ENCODE peak calls at places on chromosomes 2 and 18, in five cellular contexts. Q is GM12878, B is K562, T is H1, E is HepG2. L is an unnamed sample.

GRCh38 chr2:231701456-231702373 is 6.6 kb upstream of the PTMA start:
- DNase-seq in B (no peak), T (no peak), E (peak; percentile 45), Q (no peak), L (no peak)

GRCh38 chr2:23772684-23773083 is 154.2 kb downstream of the ATAD2B start:
- DNase-seq in E (no peak), T (no peak), B (no peak), Q (peak; percentile 15), L (no peak)

GRCh38 chr18:63617049-63617995 is 26.7 kb downstream of the SERPINB4 start:
- DNase-seq in T (no peak), B (no peak), E (no peak), Q (no peak), L (peak; percentile 22)

GRCh38 chr18:37554399-37554787 is 11.2 kb downstream of the CELF4 start:
- DNase-seq in Q (no peak), E (no peak), T (peak; percentile 41), B (no peak), L (peak; percentile 96)

GRCh38 chr18:46260016-46260878 is 156.1 kb downstream of the HAUS1 start:
- DNase-seq in T (no peak), E (no peak), Q (no peak), B (no peak), L (no peak)

GRCh38 chr2:196758474-196759377 is 40.8 kb downstream of the GTF3C3 start:
- DNase-seq in T (no peak), B (no peak), E (no peak), Q (no peak), L (no peak)

GRCh38 chr2:111975819-111976218 is 77.4 kb downstream of the MERTK start:
- DNase-seq in E (no peak), Q (no peak), B (no peak), T (no peak), L (no peak)

GRCh38 chr2:65605427-65606058 is 173.1 kb upstream of the SPRED2 start:
- DNase-seq in T (no peak), Q (peak; percentile 35), B (no peak), E (no peak), L (no peak)

GRCh38 chr2:121821476-121822158 is 66.2 kb downstream of the TSN start:
- DNase-seq in Q (no peak), E (no peak), B (no peak), T (no peak), L (no peak)

GRCh38 chr2:229446316-229446715 is 175.2 kb upstream of the PID1 start:
- DNase-seq in T (no peak), E (no peak), Q (no peak), B (no peak), L (no peak)

GRCh38 chr2:168708099-168708498 is 94.3 kb upstream of the NOSTRIN start:
- DNase-seq in Q (no peak), B (no peak), E (no peak), T (no peak), L (no peak)

GRCh38 chr2:135870571-135870970 is 5.7 kb downstream of the MCM6 start:
- DNase-seq in Q (no peak), T (no peak), B (no peak), E (no peak), L (no peak)

GRCh38 chr2:159144776-159145614 is 141.5 kb downstream of the WDSUB1 start:
- DNase-seq in B (no peak), Q (peak; percentile 47), E (no peak), T (no peak), L (no peak)

GRCh38 chr2:45627911-45628310 is 16.8 kb upstream of the SRBD1 start:
- DNase-seq in B (no peak), T (no peak), Q (no peak), E (no peak), L (no peak)

GRCh38 chr2:127080941-127081769 is 25.8 kb downstream of the BIN1 start:
- DNase-seq in Q (no peak), E (no peak), B (no peak), T (no peak), L (no peak)

GRCh38 chr2:156021326-156022040 is 311.0 kb downstream of the NR4A2 start:
- DNase-seq in T (no peak), Q (no peak), B (no peak), E (no peak), L (no peak)

GRCh38 chr2:46978696-46979095 is 63.1 kb upstream of the MCFD2 start:
- DNase-seq in Q (no peak), B (no peak), T (no peak), E (no peak), L (no peak)

GRCh38 chr2:165214093-165214492 is 10.2 kb upstream of the SCN3A start:
- DNase-seq in T (no peak), E (no peak), Q (no peak), B (no peak), L (no peak)

GRCh38 chr2:240624011-240624949 is 1.0 kb upstream of the GPR35 start:
- DNase-seq in Q (no peak), T (no peak), B (no peak), E (no peak), L (no peak)

GRCh38 chr2:85525029-85525428 is 13.9 kb upstream of the MAT2A start:
- DNase-seq in T (no peak), Q (no peak), E (no peak), B (peak; percentile 5), L (no peak)

GRCh38 chr18:53152478-53152877 is 812.5 kb downstream of the DCC start:
- DNase-seq in B (no peak), Q (no peak), E (no peak), T (no peak), L (peak; percentile 22)

GRCh38 chr2:53475320-53475719 is 292.3 kb upstream of the CHAC2 start:
- DNase-seq in Q (no peak), E (no peak), T (no peak), B (no peak), L (no peak)

GRCh38 chr2:5365871-5366461 is 326.2 kb upstream of the SOX11 start:
- DNase-seq in E (peak; percentile 62), T (peak; percentile 46), B (peak; percentile 74), Q (no peak), L (peak; percentile 82)

GRCh38 chr2:211837706-211838105 is 700.9 kb downstream of the ERBB4 start:
- DNase-seq in B (no peak), E (no peak), T (no peak), Q (no peak), L (no peak)

GRCh38 chr2:71545572-71546274 is 92.4 kb downstream of the DYSF start:
- DNase-seq in T (peak; percentile 56), B (peak; percentile 63), Q (no peak), E (peak; percentile 64), L (peak; percentile 87)

GRCh38 chr2:2646312-2647051 is 315.4 kb upstream of the MYT1L start:
- DNase-seq in B (no peak), E (no peak), Q (no peak), T (no peak), L (no peak)

GRCh38 chr18:23225518-23225917 is 90.2 kb downstream of the CABLES1 start:
- DNase-seq in E (no peak), T (no peak), B (no peak), Q (no peak), L (no peak)

GRCh38 chr2:161165266-161165665 is 5.0 kb downstream of the TANK start:
- DNase-seq in T (no peak), B (no peak), Q (no peak), E (no peak), L (no peak)
- H3K27ac ChIP-seq in T (no peak overlapping the region), B (no peak overlapping the region), Q (peak overlapping the region; percentile 89), E (no peak overlapping the region), L (no peak overlapping the region)

DNA sequence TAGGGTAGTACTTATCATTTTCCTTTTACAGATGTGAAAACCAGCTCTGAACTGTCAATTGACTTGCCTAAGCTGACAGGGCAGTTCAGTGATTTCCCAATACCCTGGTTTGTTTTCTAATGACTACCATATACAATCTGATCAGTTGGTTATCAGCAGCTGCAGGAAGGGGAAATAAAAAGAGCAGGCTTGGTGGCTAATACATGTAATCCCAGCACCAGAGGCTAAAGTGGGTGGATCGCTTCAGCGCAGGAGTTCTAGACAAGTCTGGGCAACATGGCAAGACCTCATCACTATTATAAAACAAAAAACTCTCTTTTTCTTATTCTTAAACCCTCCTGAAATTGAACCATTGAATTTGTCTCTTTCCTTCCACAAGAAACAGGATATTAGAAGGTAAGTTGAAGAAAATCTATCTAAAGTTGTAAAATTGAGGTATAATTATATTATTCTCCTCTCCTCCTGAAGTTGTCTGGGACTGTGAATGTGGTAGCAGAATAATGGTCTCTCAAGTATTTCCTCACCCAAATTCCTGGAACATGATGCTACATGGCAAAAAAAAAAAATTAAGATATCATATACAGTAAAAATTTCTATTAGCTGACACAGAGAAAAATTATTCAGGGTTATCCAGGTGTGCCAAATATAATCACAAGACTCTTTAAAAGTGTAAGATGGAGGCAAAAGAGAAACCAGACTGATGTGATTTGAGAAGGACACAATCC is 1441.6 kb downstream of the SUCLG1 start:
- DNase-seq in B (no peak), E (no peak), T (no peak), Q (no peak), L (no peak)
- H3K4me2 ChIP-seq in B (no peak overlapping the region), E (no peak overlapping the region), T (no peak overlapping the region), Q (no peak overlapping the region), L (no peak overlapping the region)

GRCh38 chr2:179470102-179470501 is 205.5 kb upstream of the SESTD1 start:
- DNase-seq in E (no peak), B (no peak), T (no peak), Q (no peak), L (peak; percentile 30)
- TF ChIP-seq CREB1 in E (no peak), B (no peak), T (no peak), Q (no peak), L (no peak)

GRCh38 chr18:34212511-34212910 is 12.2 kb downstream of the NOL4 start:
- DNase-seq in E (no peak), Q (no peak), B (no peak), T (no peak), L (no peak)
- H3K27ac ChIP-seq in E (no peak overlapping the region), Q (no peak overlapping the region), B (no peak overlapping the region), T (no peak overlapping the region), L (no peak overlapping the region)